ENCODE peak calls at places on chromosomes 11 and 22, in four cellular contexts. V is transverse colon, Y is ovary, R is A549. Q is an unnamed sample.

GRCh38 chr11:19814421-19814820 is 101.8 kb downstream of the NAV2 start:
- DNase-seq in V (no peak), Y (no peak), R (no peak), Q (no peak)

GRCh38 chr11:13280323-13280722 is 2.7 kb downstream of the BMAL1 start:
- DNase-seq in V (no peak), Y (no peak), R (no peak), Q (no peak)

GRCh38 chr11:131811380-131811779 is 441.0 kb downstream of the NTM start:
- DNase-seq in V (no peak), Y (no peak), R (no peak), Q (no peak)

GRCh38 chr22:44505796-44506354 is 7.8 kb upstream of the RTL6 start:
- DNase-seq in V (no peak), Y (no peak), R (no peak), Q (no peak)

GRCh38 chr11:10261821-10262220 is 32.2 kb downstream of the SBF2 start:
- DNase-seq in V (no peak), Y (no peak), R (no peak), Q (no peak)

GRCh38 chr11:76048763-76049162 is 157.5 kb downstream of the WNT11 start:
- DNase-seq in V (no peak), Y (no peak), R (peak), Q (no peak)

GRCh38 chr11:26849009-26849408 is 127.1 kb upstream of the SLC5A12 start:
- DNase-seq in V (no peak), Y (no peak), R (no peak), Q (peak)

GRCh38 chr11:2382927-2383822 is 6.1 kb downstream of the CD81 start:
- DNase-seq in V (peak), Y (peak), R (no peak), Q (no peak)

GRCh38 chr22:41526226-41526531 is 18.1 kb downstream of the POLR3H start:
- DNase-seq in V (no peak), Y (no peak), R (no peak), Q (no peak)

GRCh38 chr22:41530612-41531421 is 13.5 kb downstream of the POLR3H start:
- DNase-seq in V (no peak), Y (no peak), R (no peak), Q (no peak)

GRCh38 chr22:41528938-41529561 is 15.2 kb downstream of the POLR3H start:
- DNase-seq in V (no peak), Y (no peak), R (no peak), Q (no peak)

GRCh38 chr22:41526802-41527799 is 17.2 kb downstream of the POLR3H start:
- DNase-seq in V (peak), Y (peak), R (peak), Q (peak)

DNA sequence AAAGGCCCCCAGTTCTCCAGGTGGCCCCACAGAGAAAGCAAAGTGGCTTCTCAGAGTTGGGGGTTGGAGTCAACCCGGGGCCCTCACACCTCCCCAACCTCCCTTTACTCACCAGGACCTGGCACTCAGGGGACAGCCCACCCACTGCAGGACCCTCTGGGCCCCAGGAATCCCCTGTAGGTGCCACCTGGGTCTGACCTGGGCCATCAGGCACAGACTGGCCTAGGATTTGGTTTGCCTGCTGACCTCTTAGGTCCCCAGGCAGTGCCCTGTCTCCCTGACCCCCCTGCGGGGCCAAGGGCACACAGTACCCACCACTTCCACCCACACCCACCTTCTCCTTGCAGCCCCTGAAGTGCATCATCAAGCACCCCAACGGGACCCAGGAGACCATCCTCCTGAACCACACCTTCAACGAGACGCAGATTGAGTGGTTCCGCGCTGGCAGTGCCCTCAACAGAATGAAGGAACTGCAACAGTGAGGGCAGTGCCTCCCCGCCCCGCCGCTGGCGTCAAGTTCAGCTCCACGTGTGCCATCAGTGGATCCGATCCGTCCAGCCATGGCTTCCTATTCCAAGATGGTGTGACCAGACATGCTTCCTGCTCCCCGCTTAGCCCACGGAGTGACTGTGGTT is 16.0 kb downstream of the POLR3H start:
- DNase-seq in V (no peak), Y (no peak), R (no peak), Q (no peak)
- TF ChIP-seq POLR2A in V (no peak), Y (no peak), R (no peak), Q (no peak)

GRCh38 chr11:117316197-117316961 is at the start of gene BACE1:
- DNase-seq in V (peak), Y (peak), R (peak), Q (peak)
- TF ChIP-seq CTCF in V (no peak), Y (peak), R (peak), Q (peak)

DNA sequence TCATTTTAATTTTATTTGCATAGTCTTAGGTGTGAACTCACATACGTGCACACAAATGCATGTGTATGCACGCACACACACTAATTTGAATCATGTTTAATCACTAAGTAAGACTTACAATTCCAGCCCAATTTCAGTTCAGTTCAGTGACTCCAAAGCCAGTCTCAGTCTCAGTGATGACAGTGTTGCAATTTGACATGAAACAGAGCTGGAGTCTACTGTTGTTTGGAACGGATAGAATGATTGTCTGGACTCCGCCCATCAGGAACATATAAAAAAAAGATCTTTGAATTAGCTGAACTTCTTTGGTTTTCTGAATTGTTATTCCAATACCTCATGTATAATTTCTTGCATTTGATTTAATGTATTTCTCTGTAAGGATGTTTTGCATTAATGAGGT is 14.9 kb upstream of the OR51S1 start:
- DNase-seq in V (no peak), Y (no peak), R (no peak), Q (no peak)
- H3K4me3 ChIP-seq in V (no peak), Y (no peak), R (no peak), Q (no peak)

DNA sequence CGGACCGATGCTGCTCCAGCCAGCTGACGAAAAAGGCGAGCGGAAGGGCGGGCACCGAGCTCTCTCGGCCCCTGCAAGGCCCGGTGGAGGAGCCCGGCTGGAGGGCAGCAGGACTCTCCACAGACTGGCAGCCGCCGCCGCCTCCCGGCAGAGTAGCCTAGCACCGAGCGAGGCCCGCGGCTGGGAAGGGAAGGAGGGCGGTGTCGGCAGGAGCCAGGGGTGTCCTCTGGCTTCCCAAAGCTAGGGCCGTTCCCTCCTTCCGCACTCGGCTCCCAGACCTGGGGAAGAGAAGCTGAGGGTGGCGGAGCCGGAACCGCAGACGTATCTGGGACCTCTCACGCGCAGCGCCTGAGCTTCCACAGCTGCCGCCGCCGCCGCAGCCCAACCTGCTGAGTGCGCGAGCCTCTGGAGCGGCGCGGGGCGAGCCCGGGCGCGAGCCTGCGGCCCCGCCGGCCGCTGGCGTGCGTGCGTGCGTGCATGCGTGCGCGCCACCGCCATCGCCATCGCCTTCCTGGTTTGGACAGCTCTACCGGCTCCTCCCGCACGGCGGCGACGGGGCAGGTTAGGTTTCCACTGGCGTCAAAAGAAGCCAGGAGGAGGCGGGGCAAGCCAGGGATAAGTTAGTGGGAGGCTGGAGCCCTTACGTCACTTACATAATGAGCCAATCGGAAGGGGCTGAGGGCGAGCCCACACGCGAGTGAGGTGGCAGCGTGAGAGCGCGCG is at the start of gene RAB6A:
- DNase-seq in V (peak), Y (peak), R (peak), Q (peak)
- TF ChIP-seq POLR2A in V (peak), Y (peak), R (peak), Q (peak)

DNA sequence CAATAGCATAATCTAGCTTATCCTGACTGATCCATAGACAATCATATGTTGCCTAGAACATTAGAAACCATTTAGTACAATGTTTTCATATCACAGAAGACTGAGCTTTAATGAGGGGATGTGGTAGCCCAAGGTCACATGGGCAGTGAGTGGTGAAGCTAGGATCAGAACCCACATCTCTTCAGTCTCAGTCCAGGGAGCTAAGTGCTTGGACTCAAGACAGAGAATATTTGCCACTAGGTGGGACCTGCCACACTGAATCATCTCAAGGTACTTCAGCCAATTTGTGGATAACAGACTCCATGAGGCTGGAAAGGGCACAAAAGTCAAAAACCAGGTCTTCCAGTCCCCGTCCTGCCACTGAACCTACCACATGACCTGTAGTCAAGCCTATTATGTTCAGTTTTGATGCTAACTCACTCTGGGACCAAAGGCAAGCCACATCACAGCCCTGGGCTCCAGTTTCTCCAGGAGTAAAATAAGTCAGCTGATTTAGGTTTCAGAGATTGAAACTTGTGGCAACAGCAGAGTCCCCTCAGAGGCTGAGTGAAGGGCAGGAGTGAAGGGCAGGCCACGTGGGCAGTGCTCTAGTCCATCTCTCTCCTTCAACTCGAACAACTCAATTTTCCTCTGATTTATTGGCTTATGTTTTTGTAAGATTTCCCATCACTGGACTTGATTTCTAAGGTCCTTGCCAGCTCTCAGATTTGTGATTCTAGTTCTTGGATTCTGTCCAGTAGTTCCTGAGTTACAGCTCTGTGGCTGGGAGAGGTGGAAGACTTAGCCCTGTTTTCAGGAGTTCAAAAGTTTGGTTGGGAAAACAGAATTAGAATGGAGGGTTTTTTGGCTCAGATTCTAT is 84.6 kb upstream of the PHOX2A start:
- DNase-seq in V (no peak), Y (no peak), R (peak), Q (no peak)
- TF ChIP-seq CTCF in V (no peak), Y (no peak), R (no peak), Q (no peak)

DNA sequence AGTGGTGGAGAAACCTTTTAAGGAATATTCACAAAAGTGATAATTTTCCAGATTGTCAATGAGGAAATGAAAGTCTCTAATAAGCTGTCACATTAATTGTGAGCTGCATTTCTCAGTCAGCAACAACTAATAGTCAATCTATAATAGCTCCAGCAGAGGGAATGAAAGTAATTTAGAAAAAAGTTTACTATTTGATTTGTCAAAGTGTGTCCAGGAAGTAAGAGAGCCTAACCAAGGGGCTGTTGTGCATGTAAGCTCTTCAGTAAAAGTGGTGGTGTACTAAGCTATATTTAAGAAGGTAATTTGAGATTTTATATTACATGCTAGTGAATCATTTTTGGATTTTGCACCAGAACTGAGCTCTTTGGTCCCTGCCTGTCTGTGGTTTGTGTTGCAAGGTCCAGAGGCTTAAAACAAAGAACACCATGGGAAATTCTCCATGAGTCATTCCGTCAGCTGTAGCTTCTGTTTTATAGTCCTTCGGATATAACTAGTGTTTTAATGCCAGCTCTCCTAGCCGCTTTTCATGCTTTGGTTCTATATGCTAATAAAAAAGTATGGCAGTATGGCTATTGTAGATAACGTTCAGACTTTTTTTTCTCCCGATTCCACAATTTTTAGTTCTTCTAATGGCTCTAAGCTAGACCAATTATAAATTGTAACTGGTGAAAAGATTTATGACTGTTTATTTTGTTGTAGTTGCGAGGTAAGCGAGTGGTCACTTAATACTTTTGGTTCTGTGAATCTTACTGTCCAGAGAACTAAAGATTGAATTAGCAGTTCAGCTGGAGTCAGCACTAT is 64.6 kb downstream of the ARHGEF12 start:
- DNase-seq in V (peak), Y (no peak), R (peak), Q (no peak)
- H3K4me3 ChIP-seq in V (no peak), Y (no peak), R (peak), Q (peak)

Q was measured in right lobe of liver.